ENCODE peak calls at places on chromosomes 3 and 15, in nine cellular contexts. Z, S, U, E, Q, C, M, R and B are unnamed samples.

GRCh38 chr15:85044251-85044853 is 62.7 kb downstream of the PDE8A start:
- DNase-seq in S (peak), R (peak), Q (peak), Z (peak), U (peak), M (peak), C (peak), E (no peak), B (peak)

GRCh38 chr3:126466886-126467610 is 8.6 kb downstream of the ZXDC start:
- DNase-seq in R (no peak), E (no peak), Z (no peak), C (no peak), U (no peak), M (peak), S (no peak), Q (no peak), B (no peak)

GRCh38 chr3:196662033-196662432 is 22.5 kb downstream of the NRROS start:
- DNase-seq in Q (no peak), M (no peak), Z (no peak), R (no peak), U (no peak), E (no peak), C (no peak), S (no peak), B (no peak)

GRCh38 chr15:60507596-60508424 is 28.9 kb upstream of the ICE2 start:
- DNase-seq in R (peak), E (peak), U (peak), C (peak), S (peak), Q (peak), M (no peak), Z (peak), B (peak)

GRCh38 chr3:36372534-36372935 is 7.8 kb upstream of the STAC start:
- DNase-seq in Q (no peak), C (no peak), Z (no peak), U (no peak), R (peak), S (no peak), E (no peak), M (no peak), B (no peak)

GRCh38 chr3:46883252-46884185 is 6.0 kb downstream of the PTH1R start:
- DNase-seq in Z (peak), U (no peak), E (no peak), C (no peak), Q (no peak), S (no peak), R (peak), M (no peak), B (peak)

GRCh38 chr3:108486272-108486787 is 24.1 kb downstream of the MYH15 start:
- DNase-seq in Q (no peak), E (no peak), M (no peak), S (no peak), C (no peak), Z (no peak), U (no peak), R (no peak), B (no peak)

GRCh38 chr15:73952913-73953750 is 26.9 kb downstream of the LOXL1 start:
- DNase-seq in S (no peak), E (no peak), R (no peak), C (no peak), M (no peak), Q (no peak), Z (no peak), U (no peak), B (no peak)

GRCh38 chr3:162391301-162391700 is 894.7 kb downstream of the OTOL1 start:
- DNase-seq in S (no peak), R (no peak), C (no peak), M (no peak), Z (no peak), Q (no peak), E (no peak), U (no peak), B (no peak)

GRCh38 chr15:44712108-44713005 is 1.0 kb downstream of the B2M start:
- DNase-seq in R (peak), E (no peak), U (peak), Z (peak), M (no peak), S (peak), Q (peak), C (peak), B (no peak)

GRCh38 chr3:113575191-113575590 is 42.8 kb downstream of the SIDT1 start:
- DNase-seq in Q (no peak), R (no peak), E (peak), S (no peak), C (no peak), U (no peak), M (no peak), Z (no peak), B (peak)

GRCh38 chr3:86420990-86421739 is 569.8 kb downstream of the VGLL3 start:
- DNase-seq in S (no peak), U (no peak), Q (no peak), M (peak), Z (no peak), R (no peak), E (no peak), C (no peak), B (no peak)

GRCh38 chr3:68878322-68878721 is 54.0 kb downstream of the TAFA4 start:
- DNase-seq in Z (no peak), E (peak), Q (peak), U (no peak), S (peak), M (no peak), R (peak), C (no peak), B (no peak)

GRCh38 chr3:79766474-79767193 is 1.2 kb downstream of the ROBO1 start:
- DNase-seq in Q (no peak), E (no peak), Z (no peak), C (no peak), R (no peak), S (peak), M (no peak), U (no peak), B (peak)

GRCh38 chr3:64342940-64343691 is 117.8 kb upstream of the PRICKLE2 start:
- DNase-seq in M (no peak), Z (no peak), Q (no peak), S (peak), R (peak), E (no peak), C (no peak), U (no peak), B (no peak)

GRCh38 chr3:111538687-111539086 is 3.3 kb upstream of the CD96 start:
- DNase-seq in E (no peak), Z (no peak), U (no peak), M (no peak), C (no peak), Q (no peak), S (no peak), R (peak), B (no peak)